ENCODE peak calls at places on chromosomes 7 and 10, in five cellular contexts. T is AG20443; E is DMS 273 treated with DMSO at 0.1 percent for 48 hours; L is nucleus accumbens; C is stimulated activated CD4-positive, alpha-beta T cell treated with anti-CD3 and anti-CD28 coated beads, Interleukin-4, amount 100 ng/mL, for 48 hours. O is an unnamed sample.

GRCh38 chr7:33107136-33108066 is 1.8 kb downstream of the RP9 start:
- DNase-seq in T (peak), L (no peak), E (peak), C (no peak), O (no peak)

GRCh38 chr7:79454325-79454960 is 976 bp upstream of the MAGI2 start:
- DNase-seq in E (no peak), L (peak), T (peak), C (no peak), O (peak)

GRCh38 chr10:3850999-3851937 is 66.3 kb upstream of the KLF6 start:
- DNase-seq in L (no peak), E (no peak), C (no peak), T (peak), O (no peak)

GRCh38 chr7:159118623-159119022 is 26.0 kb downstream of the VIPR2 start:
- DNase-seq in E (no peak), T (no peak), L (no peak), C (no peak), O (no peak)

GRCh38 chr10:86290933-86291615 is 75.5 kb downstream of the GRID1 start:
- DNase-seq in T (no peak), L (no peak), E (no peak), C (no peak), O (no peak)

GRCh38 chr7:47338031-47338430 is 243.9 kb downstream of the TNS3 start:
- DNase-seq in C (no peak), E (no peak), T (no peak), L (no peak), O (no peak)

GRCh38 chr10:59222788-59223187 is 46.3 kb downstream of the PHYHIPL start:
- DNase-seq in C (no peak), L (no peak), E (no peak), T (no peak), O (no peak)

GRCh38 chr7:138657854-138658386 is 43.2 kb downstream of the SVOPL start:
- DNase-seq in E (no peak), T (no peak), L (no peak), C (no peak), O (no peak)

GRCh38 chr7:26265499-26266075 is 26.1 kb upstream of the SNX10 start:
- DNase-seq in L (no peak), C (no peak), T (no peak), E (no peak), O (no peak)

GRCh38 chr10:131901181-131901829 is 497 bp downstream of the PPP2R2D start:
- DNase-seq in L (no peak), T (peak), C (no peak), E (no peak), O (no peak)

GRCh38 chr10:110488944-110489343 is 8.8 kb upstream of the DUSP5 start:
- DNase-seq in C (no peak), T (no peak), L (no peak), E (no peak), O (no peak)

GRCh38 chr10:113221756-113222168 is 271.7 kb downstream of the TCF7L2 start:
- DNase-seq in L (no peak), C (no peak), E (peak), T (no peak), O (no peak)

GRCh38 chr7:155375337-155376277 is 77.9 kb downstream of the INSIG1 start:
- DNase-seq in L (no peak), C (no peak), T (no peak), E (no peak), O (no peak)

GRCh38 chr7:98469088-98469487 is 68.2 kb upstream of the BAIAP2L1 start:
- DNase-seq in E (no peak), T (no peak), C (no peak), L (no peak), O (no peak)

GRCh38 chr10:86226801-86227201 is 139.8 kb downstream of the GRID1 start:
- DNase-seq in E (no peak), L (no peak), T (no peak), C (no peak), O (no peak)

GRCh38 chr7:38453826-38454225 is 177.3 kb downstream of the AMPH start:
- DNase-seq in T (no peak), E (no peak), C (no peak), L (no peak), O (no peak)

GRCh38 chr7:99489235-99489634 is 10.8 kb downstream of the ZNF394 start:
- DNase-seq in T (no peak), L (no peak), C (no peak), E (no peak), O (no peak)